ENCODE peak calls at places on chromosomes 12 and 14, in seven cellular contexts. I, X, D, E, V, C and A are unnamed samples.

GRCh38 chr12:107515446-107515958 is 170.1 kb upstream of the PWP1 start:
- DNase-seq in I (peak), X (peak), D (no peak), E (peak), V (peak), C (peak), A (no peak)

GRCh38 chr12:54725233-54725843 is 77.2 kb upstream of the DCD start:
- DNase-seq in I (no peak), X (no peak), D (no peak), E (peak), V (peak), C (no peak), A (no peak)

GRCh38 chr12:55955800-55956508 is 9.9 kb downstream of the PMEL start:
- DNase-seq in I (no peak), X (peak), D (no peak), E (peak), V (peak), C (no peak), A (no peak)

GRCh38 chr12:120170631-120171030 is 23.9 kb downstream of the GCN1 start:
- DNase-seq in I (no peak), X (no peak), D (no peak), E (no peak), V (no peak), C (no peak), A (no peak)

GRCh38 chr14:54252072-54252730 is 144.6 kb upstream of the CDKN3 start:
- DNase-seq in I (peak), X (peak), D (no peak), E (peak), V (peak), C (no peak), A (no peak)

GRCh38 chr12:130601327-130601726 is 114.8 kb downstream of the RIMBP2 start:
- DNase-seq in I (no peak), X (no peak), D (no peak), E (no peak), V (no peak), C (no peak), A (no peak)

GRCh38 chr12:17296882-17297281 is 690.9 kb upstream of the LMO3 start:
- DNase-seq in I (no peak), X (no peak), D (no peak), E (no peak), V (no peak), C (no peak), A (no peak)

GRCh38 chr12:120352117-120352516 is 16.8 kb downstream of the MSI1 start:
- DNase-seq in I (no peak), X (peak), D (no peak), E (peak), V (no peak), C (no peak), A (no peak)

GRCh38 chr12:39935275-39935674 is 170.6 kb downstream of the SLC2A13 start:
- DNase-seq in I (no peak), X (peak), D (no peak), E (peak), V (peak), C (no peak), A (no peak)

GRCh38 chr12:131390408-131391100 is 320.3 kb upstream of the SFSWAP start:
- DNase-seq in I (no peak), X (no peak), D (peak), E (peak), V (peak), C (no peak), A (peak)

GRCh38 chr14:64773046-64773445 is 68.8 kb downstream of the PLEKHG3 start:
- DNase-seq in I (no peak), X (no peak), D (no peak), E (no peak), V (no peak), C (no peak), A (no peak)

GRCh38 chr14:104105822-104106470 is 20.4 kb downstream of the ASPG start:
- DNase-seq in I (no peak), X (no peak), D (no peak), E (no peak), V (no peak), C (no peak), A (no peak)

GRCh38 chr14:23163830-23164229 is 19.6 kb downstream of the SLC7A8 start:
- DNase-seq in I (no peak), X (no peak), D (no peak), E (no peak), V (no peak), C (no peak), A (no peak)

GRCh38 chr12:28253175-28253641 is 63.0 kb downstream of the CCDC91 start:
- DNase-seq in I (no peak), X (peak), D (peak), E (peak), V (no peak), C (no peak), A (no peak)

GRCh38 chr14:105882626-105883025 is 356.2 kb downstream of the TMEM121 start:
- DNase-seq in I (no peak), X (no peak), D (no peak), E (no peak), V (no peak), C (peak), A (no peak)

GRCh38 chr12:48903363-48903981 is 21.8 kb downstream of the FKBP11 start:
- DNase-seq in I (peak), X (no peak), D (no peak), E (no peak), V (no peak), C (no peak), A (no peak)

GRCh38 chr14:53696217-53696965 is 260.2 kb downstream of the BMP4 start:
- DNase-seq in I (no peak), X (peak), D (no peak), E (peak), V (peak), C (no peak), A (no peak)

GRCh38 chr14:60707858-60708257 is 16.3 kb downstream of the SIX4 start:
- DNase-seq in I (no peak), X (no peak), D (no peak), E (no peak), V (no peak), C (no peak), A (no peak)

GRCh38 chr12:128052341-128052740 is 214.6 kb upstream of the TMEM132C start:
- DNase-seq in I (no peak), X (no peak), D (no peak), E (no peak), V (no peak), C (no peak), A (no peak)

GRCh38 chr12:62294378-62294777 is 34.2 kb downstream of the USP15 start:
- DNase-seq in I (no peak), X (no peak), D (no peak), E (no peak), V (no peak), C (no peak), A (no peak)

GRCh38 chr12:25388216-25388615 is 137.5 kb upstream of the KRAS start:
- DNase-seq in I (no peak), X (peak), D (no peak), E (no peak), V (no peak), C (no peak), A (no peak)

GRCh38 chr14:28756896-28757570 is 9.6 kb upstream of the FOXG1 start:
- DNase-seq in I (no peak), X (peak), D (peak), E (peak), V (no peak), C (no peak), A (no peak)
- TF ChIP-seq CTCF in I (peak), X (peak), D (peak), E (peak), V (peak), C (no peak), A (peak)

GRCh38 chr12:5081016-5081415 is 37.3 kb downstream of the KCNA5 start:
- DNase-seq in I (no peak), X (no peak), D (no peak), E (no peak), V (no peak), C (peak), A (no peak)
- TF ChIP-seq CTCF in I (no peak), X (no peak), D (no peak), E (no peak), V (no peak), C (no peak), A (no peak)

GRCh38 chr14:71403673-71404072 is 496.4 kb downstream of the PCNX1 start:
- DNase-seq in I (no peak), X (peak), D (peak), E (peak), V (peak), C (no peak), A (no peak)
- TF ChIP-seq CTCF in I (no peak), X (peak), D (peak), E (peak), V (no peak), C (no peak), A (peak)

DNA sequence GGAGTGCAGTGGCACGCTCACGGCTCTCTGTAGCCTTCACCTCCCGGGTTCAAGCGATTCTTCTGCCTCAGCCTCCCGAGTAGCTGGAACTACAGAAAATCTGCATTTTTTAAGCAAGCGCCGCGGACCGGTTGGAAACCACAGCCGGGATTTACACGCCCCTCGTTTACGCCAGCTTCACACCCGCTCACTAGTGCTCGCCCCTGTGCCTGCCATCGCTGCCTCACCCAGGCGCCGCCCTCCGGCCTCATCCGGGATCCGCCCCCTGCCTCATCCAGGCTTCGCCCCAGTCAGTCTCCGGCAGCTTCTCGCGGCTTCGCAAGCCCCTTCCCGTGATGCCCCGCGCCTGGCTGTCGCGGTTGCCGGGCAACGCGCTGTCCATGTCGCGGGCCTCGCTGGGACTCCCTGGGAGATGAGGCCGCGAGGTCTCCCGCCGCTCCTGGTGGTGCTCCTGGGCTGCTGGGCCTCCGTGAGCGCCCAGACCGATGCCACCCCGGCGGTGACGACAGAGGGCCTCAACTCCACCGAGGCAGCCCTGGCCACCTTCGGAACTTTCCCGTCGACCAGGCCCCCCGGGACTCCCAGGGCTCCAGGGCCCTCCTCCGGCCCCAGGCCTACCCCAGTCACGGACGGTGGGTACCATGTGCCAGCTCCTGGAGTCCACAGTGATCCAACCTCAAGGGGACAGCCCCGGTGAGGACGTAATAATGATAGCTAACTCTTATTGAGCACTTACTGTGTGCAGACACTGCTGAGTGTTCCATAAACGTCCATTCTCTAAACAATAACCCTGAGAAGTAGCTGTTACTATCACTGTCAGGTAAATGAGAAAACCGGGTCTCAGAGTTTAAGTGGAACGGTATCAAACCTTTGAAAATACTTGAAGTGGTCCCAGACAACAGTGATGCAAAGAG is at the start of gene TCTN1:
- DNase-seq in I (peak), X (peak), D (peak), E (peak), V (peak), C (peak), A (peak)
- TF ChIP-seq CTCF in I (no peak), X (peak), D (no peak), E (peak), V (no peak), C (no peak), A (no peak)

GRCh38 chr12:110244372-110244771 is 36.7 kb upstream of the ATP2A2 start:
- DNase-seq in I (no peak), X (no peak), D (no peak), E (no peak), V (no peak), C (no peak), A (no peak)

GRCh38 chr12:110247340-110248095 is 33.5 kb upstream of the ATP2A2 start:
- DNase-seq in I (no peak), X (peak), D (no peak), E (peak), V (peak), C (peak), A (no peak)

GRCh38 chr12:110246690-110247339 is 34.2 kb upstream of the ATP2A2 start:
- DNase-seq in I (no peak), X (no peak), D (no peak), E (peak), V (no peak), C (peak), A (no peak)

GRCh38 chr12:110244829-110245228 is 36.2 kb upstream of the ATP2A2 start:
- DNase-seq in I (no peak), X (no peak), D (no peak), E (no peak), V (no peak), C (peak), A (no peak)

DNA sequence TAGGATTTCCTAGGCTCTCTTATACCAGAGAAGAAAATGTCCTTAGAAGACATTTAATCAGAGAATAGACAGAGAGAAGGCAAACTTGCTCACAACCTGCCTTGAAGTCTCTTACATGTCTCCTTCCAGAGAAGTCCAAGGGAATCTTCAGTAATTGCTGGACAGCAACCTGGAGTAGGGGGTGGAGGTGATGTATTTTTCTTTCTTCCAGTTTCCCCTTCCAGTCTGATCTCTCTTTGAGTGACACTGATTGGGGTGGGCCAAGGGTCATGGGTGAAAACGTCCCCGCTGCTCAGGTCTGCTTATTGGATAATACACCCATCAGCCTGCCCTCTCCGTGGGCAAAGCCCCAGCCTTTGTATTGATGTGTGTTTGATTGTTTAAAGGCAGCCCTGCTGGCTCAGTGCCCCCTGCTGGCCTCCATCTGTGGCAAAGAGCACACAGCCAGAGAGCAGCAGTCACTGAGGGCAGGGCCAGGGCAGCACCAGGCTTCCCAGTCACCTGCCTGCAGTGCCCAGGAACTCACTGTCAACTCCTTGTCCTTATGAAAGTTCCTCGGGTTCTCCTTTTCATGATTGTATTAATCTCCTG is 35.7 kb upstream of the ATP2A2 start:
- DNase-seq in I (no peak), X (no peak), D (peak), E (no peak), V (no peak), C (no peak), A (peak)
- TF ChIP-seq CTCF in I (peak), X (peak), D (peak), E (peak), V (no peak), C (peak), A (peak)